ENCODE peak calls at places on chromosomes 13 and 19, in five cellular contexts. One of them, this sample, is unnamed.

GRCh38 chr19:5339470-5339949 is 1.1 kb downstream of the PTPRS start:
- DNase-seq in uterus: no peak
- DNase-seq in lung: no peak
- DNase-seq in fibroblast of lung: no peak
- DNase-seq in fibroblast of mammary gland: no peak
- DNase-seq in this sample: no peak

GRCh38 chr19:49019242-49019932 is 2.5 kb upstream of the LHB start:
- DNase-seq in uterus: peak
- DNase-seq in lung: peak
- DNase-seq in fibroblast of lung: peak
- DNase-seq in fibroblast of mammary gland: peak
- DNase-seq in this sample: peak

GRCh38 chr13:110869805-110870706 is 44.8 kb downstream of the ANKRD10 start:
- DNase-seq in uterus: peak
- DNase-seq in lung: peak
- DNase-seq in fibroblast of lung: peak
- DNase-seq in fibroblast of mammary gland: peak
- DNase-seq in this sample: peak

GRCh38 chr19:5216141-5216847 is 124.3 kb downstream of the PTPRS start:
- DNase-seq in uterus: no peak
- DNase-seq in lung: no peak
- DNase-seq in fibroblast of lung: no peak
- DNase-seq in fibroblast of mammary gland: no peak
- DNase-seq in this sample: no peak

GRCh38 chr13:99758465-99759162 is 213.0 kb downstream of the ZIC5 start:
- DNase-seq in uterus: no peak
- DNase-seq in lung: no peak
- DNase-seq in fibroblast of lung: no peak
- DNase-seq in fibroblast of mammary gland: no peak
- DNase-seq in this sample: no peak

GRCh38 chr19:35268546-35269424 is at the start of gene USF2:
- DNase-seq in uterus: peak
- DNase-seq in lung: peak
- DNase-seq in fibroblast of lung: peak
- DNase-seq in fibroblast of mammary gland: peak
- DNase-seq in this sample: peak

GRCh38 chr19:48393559-48394330 is at the start of gene GRIN2D:
- DNase-seq in uterus: no peak
- DNase-seq in lung: no peak
- DNase-seq in fibroblast of lung: peak
- DNase-seq in fibroblast of mammary gland: no peak
- DNase-seq in this sample: peak

GRCh38 chr13:72255908-72256307 is 388.9 kb upstream of the DACH1 start:
- DNase-seq in uterus: no peak
- DNase-seq in lung: no peak
- DNase-seq in fibroblast of lung: peak
- DNase-seq in fibroblast of mammary gland: peak
- DNase-seq in this sample: peak

GRCh38 chr13:46122304-46122703 is 17.5 kb upstream of the CPB2 start:
- DNase-seq in uterus: no peak
- DNase-seq in lung: no peak
- DNase-seq in fibroblast of lung: no peak
- DNase-seq in fibroblast of mammary gland: no peak
- DNase-seq in this sample: no peak

GRCh38 chr19:33194527-33194883 is 375 bp downstream of the LRP3 start:
- DNase-seq in uterus: no peak
- DNase-seq in lung: no peak
- DNase-seq in fibroblast of lung: no peak
- DNase-seq in fibroblast of mammary gland: no peak
- DNase-seq in this sample: peak

GRCh38 chr13:45296259-45296658 is 44.7 kb downstream of the TPT1 start:
- DNase-seq in uterus: no peak
- DNase-seq in lung: no peak
- DNase-seq in fibroblast of lung: no peak
- DNase-seq in fibroblast of mammary gland: no peak
- DNase-seq in this sample: peak

GRCh38 chr13:98143157-98143553 is 261 bp downstream of the FARP1 start:
- DNase-seq in uterus: peak
- DNase-seq in lung: no peak
- DNase-seq in fibroblast of lung: no peak
- DNase-seq in fibroblast of mammary gland: no peak
- DNase-seq in this sample: peak

GRCh38 chr13:30224732-30225131 is 82.6 kb downstream of the KATNAL1 start:
- DNase-seq in uterus: no peak
- DNase-seq in lung: no peak
- DNase-seq in fibroblast of lung: no peak
- DNase-seq in fibroblast of mammary gland: peak
- DNase-seq in this sample: peak

GRCh38 chr13:111857336-111857735 is 209.6 kb upstream of the SOX1 start:
- DNase-seq in uterus: no peak
- DNase-seq in lung: no peak
- DNase-seq in fibroblast of lung: no peak
- DNase-seq in fibroblast of mammary gland: no peak
- DNase-seq in this sample: no peak

GRCh38 chr19:20503536-20503935 is 62.0 kb downstream of the ZNF737 start:
- DNase-seq in uterus: peak
- DNase-seq in lung: peak
- DNase-seq in fibroblast of lung: peak
- DNase-seq in fibroblast of mammary gland: peak
- DNase-seq in this sample: peak

GRCh38 chr13:63512095-63512494 is 2096.4 kb upstream of the PCDH20 start:
- DNase-seq in uterus: no peak
- DNase-seq in lung: no peak
- DNase-seq in fibroblast of lung: no peak
- DNase-seq in fibroblast of mammary gland: no peak
- DNase-seq in this sample: no peak

GRCh38 chr19:1068111-1069001 is 1.4 kb downstream of the ARHGAP45 start:
- DNase-seq in uterus: no peak
- DNase-seq in lung: no peak
- DNase-seq in fibroblast of lung: no peak
- DNase-seq in fibroblast of mammary gland: no peak
- DNase-seq in this sample: no peak

GRCh38 chr13:24713022-24713421 is 32.8 kb downstream of the ATP12A start:
- DNase-seq in uterus: no peak
- DNase-seq in lung: no peak
- DNase-seq in fibroblast of lung: no peak
- DNase-seq in fibroblast of mammary gland: no peak
- DNase-seq in this sample: no peak

GRCh38 chr19:18924684-18925213 is 5.2 kb downstream of the DDX49 start:
- DNase-seq in uterus: no peak
- DNase-seq in lung: no peak
- DNase-seq in fibroblast of lung: no peak
- DNase-seq in fibroblast of mammary gland: no peak
- DNase-seq in this sample: no peak

GRCh38 chr19:1106841-1107654 is 3.3 kb downstream of the GPX4 start:
- DNase-seq in uterus: no peak
- DNase-seq in lung: no peak
- DNase-seq in fibroblast of lung: peak
- DNase-seq in fibroblast of mammary gland: peak
- DNase-seq in this sample: peak

GRCh38 chr19:10551698-10552301 is 8.1 kb downstream of the ATG4D start:
- DNase-seq in uterus: no peak
- DNase-seq in lung: no peak
- DNase-seq in fibroblast of lung: peak
- DNase-seq in fibroblast of mammary gland: peak
- DNase-seq in this sample: peak

GRCh38 chr19:13033819-13034611 is 38.7 kb downstream of the NFIX start:
- DNase-seq in uterus: peak
- DNase-seq in lung: peak
- DNase-seq in fibroblast of lung: peak
- DNase-seq in fibroblast of mammary gland: peak
- DNase-seq in this sample: peak

GRCh38 chr19:48967346-48968178 is 2.5 kb downstream of the FTL start:
- DNase-seq in uterus: no peak
- DNase-seq in lung: peak
- DNase-seq in fibroblast of lung: peak
- DNase-seq in fibroblast of mammary gland: peak
- DNase-seq in this sample: peak

GRCh38 chr19:51019544-51019925 is at the start of gene KLK10:
- DNase-seq in uterus: no peak
- DNase-seq in lung: no peak
- DNase-seq in fibroblast of lung: no peak
- DNase-seq in fibroblast of mammary gland: no peak
- DNase-seq in this sample: no peak

GRCh38 chr13:19605161-19605955 is 28.1 kb upstream of the MPHOSPH8 start:
- DNase-seq in uterus: no peak
- DNase-seq in lung: no peak
- DNase-seq in fibroblast of lung: no peak
- DNase-seq in fibroblast of mammary gland: no peak
- DNase-seq in this sample: no peak

GRCh38 chr19:10961073-10961762 is 388 bp downstream of the SMARCA4 start:
- DNase-seq in uterus: peak
- DNase-seq in lung: no peak
- DNase-seq in fibroblast of lung: peak
- DNase-seq in fibroblast of mammary gland: no peak
- DNase-seq in this sample: peak

GRCh38 chr19:6556043-6556449 is 25.2 kb downstream of the TNFSF9 start:
- DNase-seq in uterus: no peak
- DNase-seq in lung: no peak
- DNase-seq in fibroblast of lung: no peak
- DNase-seq in fibroblast of mammary gland: no peak
- DNase-seq in this sample: no peak

GRCh38 chr19:6551091-6551490 is 20.3 kb downstream of the TNFSF9 start:
- DNase-seq in uterus: no peak
- DNase-seq in lung: no peak
- DNase-seq in fibroblast of lung: no peak
- DNase-seq in fibroblast of mammary gland: no peak
- DNase-seq in this sample: no peak

GRCh38 chr19:6556480-6556879 is 25.7 kb downstream of the TNFSF9 start:
- DNase-seq in uterus: no peak
- DNase-seq in lung: no peak
- DNase-seq in fibroblast of lung: no peak
- DNase-seq in fibroblast of mammary gland: no peak
- DNase-seq in this sample: peak

DNA sequence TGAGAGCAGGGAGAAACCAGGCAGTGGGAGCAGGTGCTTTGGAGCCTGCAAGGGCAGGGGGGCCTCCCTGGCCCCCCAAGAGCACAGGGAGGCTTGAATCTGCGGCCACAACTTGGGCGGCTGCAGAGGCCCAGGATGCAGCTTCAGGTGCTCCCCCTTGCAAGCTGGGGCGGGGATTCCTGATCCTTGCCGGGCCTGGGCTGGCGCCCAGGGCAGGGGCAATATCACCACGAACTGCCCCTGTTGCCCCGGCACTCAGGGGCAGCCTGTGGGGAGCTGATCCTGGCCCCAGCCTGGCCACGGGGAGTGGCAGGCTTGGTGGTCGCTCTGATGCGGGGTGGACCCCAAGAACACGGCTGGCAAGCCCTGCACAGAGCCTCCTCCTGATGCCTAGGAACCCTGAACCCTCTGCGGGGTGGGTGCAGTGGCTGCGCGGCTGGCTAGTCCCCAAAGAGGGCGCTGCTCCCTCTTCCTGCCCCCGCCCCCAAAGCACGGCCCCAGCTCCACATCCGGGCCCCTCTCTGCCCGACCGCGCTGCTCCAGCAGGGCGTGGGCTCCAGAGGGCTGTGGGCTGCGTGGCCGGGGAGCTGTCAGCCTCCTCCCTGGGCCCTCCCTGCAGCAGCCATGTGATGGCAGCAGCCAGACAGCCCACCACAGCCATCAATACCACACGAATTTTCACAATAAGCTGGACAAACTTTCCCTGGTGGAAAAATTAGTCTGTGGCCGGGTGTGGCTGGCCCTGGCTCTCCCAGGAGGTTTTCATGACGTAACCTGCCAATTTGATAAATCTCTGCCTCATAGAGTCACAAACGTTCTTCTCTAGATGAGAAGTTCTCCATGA is 21.0 kb downstream of the TNFSF9 start:
- DNase-seq in uterus: no peak
- DNase-seq in lung: no peak
- DNase-seq in fibroblast of lung: no peak
- DNase-seq in fibroblast of mammary gland: peak
- DNase-seq in this sample: peak
- TF ChIP-seq CTCF in uterus: no peak
- TF ChIP-seq CTCF in lung: no peak
- TF ChIP-seq CTCF in fibroblast of lung: no peak
- TF ChIP-seq CTCF in fibroblast of mammary gland: no peak
- TF ChIP-seq CTCF in this sample: peak

GRCh38 chr19:3725640-3726310 is 17.6 kb downstream of the TJP3 start:
- DNase-seq in uterus: no peak
- DNase-seq in lung: peak
- DNase-seq in fibroblast of lung: no peak
- DNase-seq in fibroblast of mammary gland: no peak
- DNase-seq in this sample: no peak
- H3K4me3 ChIP-seq in uterus: no peak
- H3K4me3 ChIP-seq in lung: no peak
- H3K4me3 ChIP-seq in fibroblast of lung: no peak
- H3K4me3 ChIP-seq in fibroblast of mammary gland: no peak
- H3K4me3 ChIP-seq in this sample: no peak

DNA sequence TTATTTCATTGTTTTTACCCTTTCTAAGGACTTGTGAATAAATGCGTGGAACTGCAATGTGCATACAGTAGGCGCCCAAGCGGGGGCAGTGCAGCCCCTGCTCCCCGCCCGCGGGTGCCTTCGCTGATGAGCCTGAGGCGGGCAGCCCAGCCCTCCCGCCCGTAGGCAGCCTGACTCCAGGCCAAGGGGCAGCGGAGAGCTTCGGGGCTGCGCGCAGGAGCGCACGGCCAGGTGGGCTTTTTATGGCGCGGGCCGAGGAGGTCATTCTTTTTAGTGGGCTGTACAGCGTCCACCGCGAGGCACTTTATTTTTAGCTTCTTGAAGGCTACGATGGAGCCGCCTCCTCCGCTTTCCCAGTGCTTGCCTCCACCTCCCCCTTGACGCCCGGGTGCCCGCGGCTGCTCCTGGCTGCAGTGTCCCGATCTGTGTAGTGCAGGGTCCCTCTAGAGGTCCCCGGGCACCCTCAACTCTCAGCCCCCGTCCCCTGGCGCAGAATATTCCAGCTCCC is 60.5 kb downstream of the CCNE1 start:
- DNase-seq in uterus: no peak
- DNase-seq in lung: no peak
- DNase-seq in fibroblast of lung: peak
- DNase-seq in fibroblast of mammary gland: no peak
- DNase-seq in this sample: peak
- TF ChIP-seq CTCF in uterus: no peak
- TF ChIP-seq CTCF in lung: no peak
- TF ChIP-seq CTCF in fibroblast of lung: no peak
- TF ChIP-seq CTCF in fibroblast of mammary gland: no peak
- TF ChIP-seq CTCF in this sample: no peak

DNA sequence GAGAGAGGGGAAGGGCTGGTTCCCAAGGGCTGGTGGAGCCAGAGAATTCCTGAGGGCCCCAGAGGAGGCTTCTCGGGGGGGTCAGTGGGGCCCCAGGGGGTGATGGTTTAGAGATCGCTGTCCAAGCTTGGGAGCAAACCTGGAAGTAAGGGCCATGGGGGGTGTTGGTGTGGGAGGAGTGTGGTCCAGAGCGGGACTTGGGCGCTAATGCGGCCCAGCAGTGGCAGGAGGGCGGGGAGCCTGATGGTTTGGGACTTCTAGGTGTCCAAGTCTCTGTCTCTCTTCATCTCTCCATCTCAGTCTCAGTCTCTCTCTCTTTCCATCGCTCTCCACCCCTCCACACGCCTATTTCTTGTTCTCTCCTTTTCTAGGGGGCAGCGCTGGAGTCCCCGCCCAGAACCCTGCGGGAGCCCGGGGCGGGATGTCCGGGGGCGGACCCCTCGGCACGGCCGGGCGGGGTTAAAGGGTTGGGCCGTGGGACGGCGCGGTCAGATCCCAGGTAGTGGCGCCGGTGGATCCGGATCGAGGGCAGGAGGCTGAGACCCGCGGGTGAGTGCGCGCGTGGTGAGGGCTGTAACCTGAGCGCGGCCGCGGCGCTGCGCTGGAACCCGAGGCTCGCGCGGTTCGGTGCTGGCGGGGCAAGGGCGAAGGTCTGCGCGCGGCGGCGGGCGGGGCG is at the start of gene CYP4F22:
- DNase-seq in uterus: no peak
- DNase-seq in lung: no peak
- DNase-seq in fibroblast of lung: no peak
- DNase-seq in fibroblast of mammary gland: no peak
- DNase-seq in this sample: no peak
- H3K4me3 ChIP-seq in uterus: no peak
- H3K4me3 ChIP-seq in lung: no peak
- H3K4me3 ChIP-seq in fibroblast of lung: no peak
- H3K4me3 ChIP-seq in fibroblast of mammary gland: no peak
- H3K4me3 ChIP-seq in this sample: no peak

This sample was measured in cardiac fibroblast.